ENCODE peak calls at places on chromosomes 7 and 10, in four cellular contexts. One of them, this sample, is unnamed.

GRCh38 chr7:18495412-18496335 is at the start of gene HDAC9:
- DNase-seq in hippocampal formation: peak
- DNase-seq in MM.1S: peak
- DNase-seq in adipocyte: peak
- DNase-seq in this sample: peak

GRCh38 chr10:60140681-60141632 is 234.6 kb upstream of the CCDC6 start:
- DNase-seq in hippocampal formation: no peak
- DNase-seq in MM.1S: no peak
- DNase-seq in adipocyte: peak
- DNase-seq in this sample: no peak

GRCh38 chr7:87575521-87575920 is 25.2 kb downstream of the ABCB1 start:
- DNase-seq in hippocampal formation: no peak
- DNase-seq in MM.1S: no peak
- DNase-seq in adipocyte: no peak
- DNase-seq in this sample: no peak

GRCh38 chr7:144452064-144452463 is 48.6 kb upstream of the NOBOX start:
- DNase-seq in hippocampal formation: no peak
- DNase-seq in MM.1S: peak
- DNase-seq in adipocyte: no peak
- DNase-seq in this sample: no peak

GRCh38 chr10:4459531-4459930 is 366.5 kb upstream of the AKR1E2 start:
- DNase-seq in hippocampal formation: no peak
- DNase-seq in MM.1S: no peak
- DNase-seq in adipocyte: no peak
- DNase-seq in this sample: no peak

GRCh38 chr10:80596391-80597257 is 58.9 kb downstream of the SH2D4B start:
- DNase-seq in hippocampal formation: no peak
- DNase-seq in MM.1S: peak
- DNase-seq in adipocyte: peak
- DNase-seq in this sample: no peak

GRCh38 chr10:119375574-119376265 is 166.8 kb downstream of the RGS10 start:
- DNase-seq in hippocampal formation: no peak
- DNase-seq in MM.1S: no peak
- DNase-seq in adipocyte: peak
- DNase-seq in this sample: peak

GRCh38 chr7:31986878-31987518 is 83.2 kb downstream of the PDE1C start:
- DNase-seq in hippocampal formation: no peak
- DNase-seq in MM.1S: no peak
- DNase-seq in adipocyte: peak
- DNase-seq in this sample: peak

GRCh38 chr7:73606801-73607691 is 17.3 kb downstream of the MLXIPL start:
- DNase-seq in hippocampal formation: no peak
- DNase-seq in MM.1S: peak
- DNase-seq in adipocyte: peak
- DNase-seq in this sample: no peak

GRCh38 chr7:22647451-22648257 is 79.3 kb upstream of the IL6 start:
- DNase-seq in hippocampal formation: no peak
- DNase-seq in MM.1S: no peak
- DNase-seq in adipocyte: peak
- DNase-seq in this sample: peak

GRCh38 chr7:116980354-116980753 is 27.1 kb downstream of the ST7 start:
- DNase-seq in hippocampal formation: no peak
- DNase-seq in MM.1S: no peak
- DNase-seq in adipocyte: no peak
- DNase-seq in this sample: no peak

GRCh38 chr7:20783716-20784310 is 2.9 kb downstream of the SP8 start:
- DNase-seq in hippocampal formation: no peak
- DNase-seq in MM.1S: no peak
- DNase-seq in adipocyte: peak
- DNase-seq in this sample: no peak

GRCh38 chr7:53237344-53237913 is 202.0 kb downstream of the POM121L12 start:
- DNase-seq in hippocampal formation: no peak
- DNase-seq in MM.1S: no peak
- DNase-seq in adipocyte: no peak
- DNase-seq in this sample: no peak

GRCh38 chr7:100496509-100496908 is 12.8 kb downstream of the NYAP1 start:
- DNase-seq in hippocampal formation: no peak
- DNase-seq in MM.1S: no peak
- DNase-seq in adipocyte: no peak
- DNase-seq in this sample: no peak

GRCh38 chr7:142389544-142389943 is 131.7 kb upstream of the PRSS58 start:
- DNase-seq in hippocampal formation: no peak
- DNase-seq in MM.1S: no peak
- DNase-seq in adipocyte: no peak
- DNase-seq in this sample: no peak

GRCh38 chr10:79979310-79979972 is 30.5 kb upstream of the SFTPD start:
- DNase-seq in hippocampal formation: no peak
- DNase-seq in MM.1S: no peak
- DNase-seq in adipocyte: no peak
- DNase-seq in this sample: no peak

GRCh38 chr7:151115121-151115835 is 29.0 kb downstream of the AGAP3 start:
- DNase-seq in hippocampal formation: no peak
- DNase-seq in MM.1S: no peak
- DNase-seq in adipocyte: peak
- DNase-seq in this sample: no peak

GRCh38 chr7:4244041-4244440 is 438.1 kb upstream of the FOXK1 start:
- DNase-seq in hippocampal formation: no peak
- DNase-seq in MM.1S: no peak
- DNase-seq in adipocyte: no peak
- DNase-seq in this sample: no peak

GRCh38 chr10:29784175-29784773 is 149.5 kb upstream of the SVIL start:
- DNase-seq in hippocampal formation: no peak
- DNase-seq in MM.1S: no peak
- DNase-seq in adipocyte: peak
- DNase-seq in this sample: peak